ENCODE peak calls at places on chromosomes 7 and 10, in seven cellular contexts. One of them, this sample, is unnamed.

GRCh38 chr7:149002604-149003003 is 25.7 kb downstream of the PDIA4 start:
- DNase-seq in heart right ventricle: no peak
- DNase-seq in astrocyte: no peak
- DNase-seq in H9: no peak
- DNase-seq in cardiac muscle cell: no peak
- DNase-seq in spleen: peak; percentile 56
- DNase-seq in neural progenitor cell: no peak
- DNase-seq in this sample: no peak

GRCh38 chr7:131747625-131748024 is 191.2 kb upstream of the PODXL start:
- DNase-seq in cardiac muscle cell: no peak
- DNase-seq in spleen: no peak
- DNase-seq in neural progenitor cell: peak; percentile 25
- DNase-seq in astrocyte: no peak
- DNase-seq in heart right ventricle: no peak
- DNase-seq in H9: peak; percentile 66
- DNase-seq in this sample: no peak

GRCh38 chr10:3924344-3924743 is 139.3 kb upstream of the KLF6 start:
- DNase-seq in H9: no peak
- DNase-seq in spleen: no peak
- DNase-seq in cardiac muscle cell: no peak
- DNase-seq in neural progenitor cell: no peak
- DNase-seq in heart right ventricle: no peak
- DNase-seq in astrocyte: peak; percentile 93
- DNase-seq in this sample: no peak

GRCh38 chr10:126502481-126502880 is 114.2 kb upstream of the ADAM12 start:
- DNase-seq in astrocyte: peak; percentile 64
- DNase-seq in spleen: no peak
- DNase-seq in heart right ventricle: no peak
- DNase-seq in cardiac muscle cell: no peak
- DNase-seq in H9: no peak
- DNase-seq in neural progenitor cell: no peak
- DNase-seq in this sample: no peak

GRCh38 chr10:101489355-101489754 is 98.7 kb downstream of the POLL start:
- DNase-seq in spleen: no peak
- DNase-seq in heart right ventricle: no peak
- DNase-seq in cardiac muscle cell: no peak
- DNase-seq in neural progenitor cell: no peak
- DNase-seq in astrocyte: peak; percentile 9
- DNase-seq in H9: no peak
- DNase-seq in this sample: no peak

GRCh38 chr10:1116051-1116450 is 59.9 kb downstream of the WDR37 start:
- DNase-seq in H9: no peak
- DNase-seq in cardiac muscle cell: no peak
- DNase-seq in neural progenitor cell: no peak
- DNase-seq in heart right ventricle: no peak
- DNase-seq in spleen: no peak
- DNase-seq in astrocyte: no peak
- DNase-seq in this sample: peak; percentile 19

GRCh38 chr10:101066146-101066889 is 4.5 kb downstream of the KAZALD1 start:
- DNase-seq in neural progenitor cell: peak; percentile 76
- DNase-seq in H9: peak; percentile 74
- DNase-seq in cardiac muscle cell: peak; percentile 75
- DNase-seq in heart right ventricle: peak; percentile 85
- DNase-seq in astrocyte: no peak
- DNase-seq in spleen: peak; percentile 86
- DNase-seq in this sample: peak; percentile 39

GRCh38 chr10:62815373-62816111 is 624 bp downstream of the EGR2 start:
- DNase-seq in spleen: peak; percentile 88
- DNase-seq in H9: peak; percentile 47
- DNase-seq in neural progenitor cell: peak; percentile 50
- DNase-seq in cardiac muscle cell: peak; percentile 12
- DNase-seq in heart right ventricle: no peak
- DNase-seq in astrocyte: peak; percentile 31
- DNase-seq in this sample: peak; percentile 26

GRCh38 chr7:65390588-65390987 is 16.9 kb downstream of the ZNF92 start:
- DNase-seq in neural progenitor cell: no peak
- DNase-seq in astrocyte: peak; percentile 33
- DNase-seq in heart right ventricle: no peak
- DNase-seq in cardiac muscle cell: no peak
- DNase-seq in H9: no peak
- DNase-seq in spleen: no peak
- DNase-seq in this sample: no peak

GRCh38 chr10:119383174-119383856 is 159.2 kb downstream of the RGS10 start:
- DNase-seq in spleen: no peak
- DNase-seq in cardiac muscle cell: no peak
- DNase-seq in H9: no peak
- DNase-seq in astrocyte: no peak
- DNase-seq in heart right ventricle: no peak
- DNase-seq in neural progenitor cell: no peak
- DNase-seq in this sample: no peak

GRCh38 chr10:25561761-25562160 is 372.3 kb upstream of the MYO3A start:
- DNase-seq in neural progenitor cell: no peak
- DNase-seq in heart right ventricle: no peak
- DNase-seq in spleen: no peak
- DNase-seq in astrocyte: no peak
- DNase-seq in cardiac muscle cell: no peak
- DNase-seq in H9: no peak
- DNase-seq in this sample: no peak

GRCh38 chr7:82442492-82443043 is 1.0 kb downstream of the CACNA2D1 start:
- DNase-seq in cardiac muscle cell: peak; percentile 25
- DNase-seq in spleen: no peak
- DNase-seq in neural progenitor cell: peak; percentile 31
- DNase-seq in astrocyte: peak; percentile 12
- DNase-seq in heart right ventricle: no peak
- DNase-seq in H9: no peak
- DNase-seq in this sample: no peak

GRCh38 chr10:35352508-35352907 is 16.2 kb downstream of the CCNY start:
- DNase-seq in cardiac muscle cell: no peak
- DNase-seq in astrocyte: no peak
- DNase-seq in spleen: no peak
- DNase-seq in H9: no peak
- DNase-seq in heart right ventricle: no peak
- DNase-seq in neural progenitor cell: no peak
- DNase-seq in this sample: no peak

GRCh38 chr10:35353805-35354204 is 17.5 kb downstream of the CCNY start:
- DNase-seq in H9: no peak
- DNase-seq in astrocyte: no peak
- DNase-seq in spleen: no peak
- DNase-seq in cardiac muscle cell: no peak
- DNase-seq in heart right ventricle: no peak
- DNase-seq in neural progenitor cell: no peak
- DNase-seq in this sample: no peak

GRCh38 chr10:35351021-35351420 is 14.7 kb downstream of the CCNY start:
- DNase-seq in neural progenitor cell: no peak
- DNase-seq in heart right ventricle: no peak
- DNase-seq in spleen: no peak
- DNase-seq in H9: no peak
- DNase-seq in astrocyte: no peak
- DNase-seq in cardiac muscle cell: no peak
- DNase-seq in this sample: no peak

GRCh38 chr10:35352097-35352496 is 15.8 kb downstream of the CCNY start:
- DNase-seq in spleen: no peak
- DNase-seq in neural progenitor cell: no peak
- DNase-seq in heart right ventricle: no peak
- DNase-seq in astrocyte: no peak
- DNase-seq in cardiac muscle cell: no peak
- DNase-seq in H9: no peak
- DNase-seq in this sample: no peak

GRCh38 chr10:35353399-35353798 is 17.1 kb downstream of the CCNY start:
- DNase-seq in astrocyte: no peak
- DNase-seq in spleen: no peak
- DNase-seq in neural progenitor cell: no peak
- DNase-seq in cardiac muscle cell: no peak
- DNase-seq in heart right ventricle: no peak
- DNase-seq in H9: no peak
- DNase-seq in this sample: no peak
- H3K4me1 ChIP-seq in astrocyte: peaks cover 13% of the 10 kb centered on the region
- H3K4me1 ChIP-seq in spleen: peaks cover 100% of the 10 kb centered on the region
- H3K4me1 ChIP-seq in neural progenitor cell: peaks cover 7% of the 10 kb centered on the region
- H3K4me1 ChIP-seq in cardiac muscle cell: peaks cover 35% of the 10 kb centered on the region
- H3K4me1 ChIP-seq in heart right ventricle: peaks cover 51% of the 10 kb centered on the region
- H3K4me1 ChIP-seq in H9: peaks cover 6% of the 10 kb centered on the region
- H3K4me1 ChIP-seq in this sample: peaks cover 26% of the 10 kb centered on the region

DNA sequence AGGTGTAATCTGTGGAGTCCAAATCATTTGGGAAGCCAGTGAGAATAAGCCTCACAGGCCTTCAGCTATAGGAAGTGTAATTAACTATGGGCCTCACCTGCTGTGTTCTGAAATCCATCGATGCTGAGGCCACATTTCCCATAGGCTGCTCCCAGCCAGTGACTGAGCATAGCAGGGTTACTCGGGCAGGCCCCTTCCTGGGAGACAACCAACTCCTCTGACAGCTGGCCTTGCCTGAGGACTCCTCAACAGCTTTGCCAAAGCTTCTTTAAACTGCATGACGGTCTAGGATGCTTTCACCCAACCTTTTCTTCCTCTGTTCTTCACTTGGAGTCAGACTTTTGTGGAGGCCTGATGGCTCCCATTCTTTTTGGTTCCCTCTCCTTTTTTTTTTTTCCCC is 63.8 kb upstream of the SMNDC1 start:
- DNase-seq in cardiac muscle cell: no peak
- DNase-seq in heart right ventricle: no peak
- DNase-seq in spleen: no peak
- DNase-seq in neural progenitor cell: no peak
- DNase-seq in astrocyte: no peak
- DNase-seq in H9: no peak
- DNase-seq in this sample: no peak
- H3K27ac ChIP-seq in cardiac muscle cell: no peak overlapping the region
- H3K27ac ChIP-seq in heart right ventricle: no peak overlapping the region
- H3K27ac ChIP-seq in spleen: no peak overlapping the region
- H3K27ac ChIP-seq in neural progenitor cell: no peak overlapping the region
- H3K27ac ChIP-seq in astrocyte: no peak overlapping the region
- H3K27ac ChIP-seq in H9: no peak overlapping the region
- H3K27ac ChIP-seq in this sample: no peak overlapping the region

GRCh38 chr7:69109131-69109740 is 489.0 kb upstream of the AUTS2 start:
- DNase-seq in spleen: no peak
- DNase-seq in H9: no peak
- DNase-seq in astrocyte: no peak
- DNase-seq in heart right ventricle: no peak
- DNase-seq in cardiac muscle cell: no peak
- DNase-seq in neural progenitor cell: no peak
- DNase-seq in this sample: no peak

GRCh38 chr7:69110450-69111050 is 487.7 kb upstream of the AUTS2 start:
- DNase-seq in spleen: no peak
- DNase-seq in cardiac muscle cell: no peak
- DNase-seq in H9: no peak
- DNase-seq in heart right ventricle: no peak
- DNase-seq in neural progenitor cell: no peak
- DNase-seq in astrocyte: no peak
- DNase-seq in this sample: no peak

GRCh38 chr7:69109879-69110278 is 488.4 kb upstream of the AUTS2 start:
- DNase-seq in heart right ventricle: no peak
- DNase-seq in H9: no peak
- DNase-seq in spleen: no peak
- DNase-seq in neural progenitor cell: no peak
- DNase-seq in astrocyte: no peak
- DNase-seq in cardiac muscle cell: no peak
- DNase-seq in this sample: no peak

GRCh38 chr7:69105981-69106380 is 492.3 kb upstream of the AUTS2 start:
- DNase-seq in spleen: no peak
- DNase-seq in cardiac muscle cell: no peak
- DNase-seq in astrocyte: no peak
- DNase-seq in heart right ventricle: no peak
- DNase-seq in neural progenitor cell: no peak
- DNase-seq in H9: no peak
- DNase-seq in this sample: no peak

DNA sequence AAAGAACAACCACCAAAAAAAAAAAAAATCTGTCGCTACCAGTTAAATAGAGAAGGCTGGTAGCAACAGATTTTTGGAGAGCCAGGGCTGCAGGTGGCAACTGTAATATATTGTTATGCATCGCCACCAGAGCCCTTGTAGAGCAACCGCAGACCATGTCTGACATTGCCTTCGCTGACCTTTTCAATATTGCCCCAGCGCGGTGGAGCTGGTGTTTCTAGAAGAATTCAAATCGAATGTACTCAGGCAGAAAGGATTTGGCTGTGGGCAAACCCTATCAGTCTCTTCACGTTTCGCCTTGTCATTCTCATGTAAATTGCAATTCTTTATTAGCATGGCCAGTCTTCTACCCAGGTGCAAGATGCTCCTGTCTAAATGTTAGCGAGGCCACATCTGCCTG is 490.2 kb upstream of the AUTS2 start:
- DNase-seq in H9: no peak
- DNase-seq in spleen: no peak
- DNase-seq in astrocyte: no peak
- DNase-seq in neural progenitor cell: peak; percentile 11
- DNase-seq in cardiac muscle cell: no peak
- DNase-seq in heart right ventricle: no peak
- DNase-seq in this sample: no peak
- H3K4me1 ChIP-seq in H9: peaks cover 22% of the 10 kb centered on the region
- H3K4me1 ChIP-seq in spleen: no peaks in the 10 kb centered on the region
- H3K4me1 ChIP-seq in astrocyte: no peaks in the 10 kb centered on the region
- H3K4me1 ChIP-seq in neural progenitor cell: peaks cover 6% of the 10 kb centered on the region
- H3K4me1 ChIP-seq in cardiac muscle cell: no peaks in the 10 kb centered on the region
- H3K4me1 ChIP-seq in heart right ventricle: no peaks in the 10 kb centered on the region
- H3K4me1 ChIP-seq in this sample: no peaks in the 10 kb centered on the region

GRCh38 chr10:71975087-71975890 is 11.1 kb downstream of the CHST3 start:
- DNase-seq in H9: no peak
- DNase-seq in cardiac muscle cell: no peak
- DNase-seq in astrocyte: no peak
- DNase-seq in spleen: peak; percentile 83
- DNase-seq in heart right ventricle: peak; percentile 68
- DNase-seq in neural progenitor cell: no peak
- DNase-seq in this sample: no peak

GRCh38 chr10:71975891-71976725 is 11.9 kb downstream of the CHST3 start:
- DNase-seq in spleen: peak; percentile 47
- DNase-seq in heart right ventricle: no peak
- DNase-seq in H9: no peak
- DNase-seq in neural progenitor cell: no peak
- DNase-seq in cardiac muscle cell: no peak
- DNase-seq in astrocyte: peak; percentile 76
- DNase-seq in this sample: no peak

GRCh38 chr10:71973777-71974488 is 9.7 kb downstream of the CHST3 start:
- DNase-seq in cardiac muscle cell: no peak
- DNase-seq in H9: no peak
- DNase-seq in neural progenitor cell: no peak
- DNase-seq in heart right ventricle: no peak
- DNase-seq in spleen: no peak
- DNase-seq in astrocyte: no peak
- DNase-seq in this sample: no peak

GRCh38 chr10:71972746-71973695 is 8.8 kb downstream of the CHST3 start:
- DNase-seq in heart right ventricle: no peak
- DNase-seq in spleen: peak; percentile 67
- DNase-seq in cardiac muscle cell: no peak
- DNase-seq in H9: no peak
- DNase-seq in astrocyte: no peak
- DNase-seq in neural progenitor cell: no peak
- DNase-seq in this sample: no peak

DNA sequence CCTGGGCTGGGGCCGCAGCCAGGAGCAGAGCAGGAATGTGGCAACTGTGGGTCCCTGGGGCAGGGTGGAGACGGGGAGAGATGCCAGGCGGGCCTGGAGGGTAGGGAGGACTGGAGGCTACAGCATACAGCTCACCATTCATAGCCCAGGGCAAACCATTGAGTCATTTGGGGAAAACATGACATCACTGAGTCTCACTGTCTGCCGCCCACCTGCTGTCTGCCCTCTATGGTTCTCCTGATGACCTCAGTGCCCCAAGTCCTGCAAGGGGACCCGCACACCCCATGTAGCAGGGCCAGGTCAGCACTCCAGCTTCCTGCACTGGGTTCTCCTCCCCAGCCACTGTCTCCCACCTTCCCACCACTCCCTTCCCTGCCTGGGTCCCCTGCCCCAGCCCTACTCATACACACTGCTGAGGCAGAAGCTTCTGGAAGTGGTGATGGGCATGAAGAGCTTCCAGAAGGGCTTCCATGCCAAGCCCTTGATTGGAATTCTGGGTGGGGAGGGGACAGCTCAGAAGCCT is 10.4 kb downstream of the CHST3 start:
- DNase-seq in astrocyte: peak; percentile 74
- DNase-seq in neural progenitor cell: no peak
- DNase-seq in cardiac muscle cell: no peak
- DNase-seq in H9: no peak
- DNase-seq in spleen: peak; percentile 61
- DNase-seq in heart right ventricle: no peak
- DNase-seq in this sample: no peak
- H3K27ac ChIP-seq in astrocyte: peak overlapping the region; percentile 50
- H3K27ac ChIP-seq in neural progenitor cell: no peak overlapping the region
- H3K27ac ChIP-seq in cardiac muscle cell: no peak overlapping the region
- H3K27ac ChIP-seq in H9: no peak overlapping the region
- H3K27ac ChIP-seq in spleen: no peak overlapping the region
- H3K27ac ChIP-seq in heart right ventricle: peak overlapping the region; percentile 84
- H3K27ac ChIP-seq in this sample: no peak overlapping the region

This sample was measured in naive thymus-derived CD4-positive, alpha-beta T cell.